ENCODE peak calls at places on chromosomes 5 and 9, in eight cellular contexts. R is substantia nigra; Y is HCEC 1CT; Q is activated T-helper 1 cell treated with anti-CD3 and anti-CD28 coated beads, Interleukin-2, amount 50 U/mL, for 16 hours; I is left cardiac atrium; T is right atrium auricular region; H is neural progenitor cell; L is SJSA1. P is an unnamed sample.

GRCh38 chr9:106906129-106906528 is 43.2 kb downstream of the ZNF462 start:
- DNase-seq in H (no peak), L (no peak), R (no peak), T (no peak), Y (no peak), Q (no peak), I (no peak), P (no peak)

GRCh38 chr5:146426853-146427618 is 20.1 kb upstream of the TCERG1 start:
- DNase-seq in Y (peak), R (no peak), T (no peak), L (no peak), I (no peak), Q (no peak), H (peak), P (no peak)

GRCh38 chr5:61304611-61305369 is 27.3 kb upstream of the ZSWIM6 start:
- DNase-seq in L (peak), I (peak), T (no peak), Y (peak), H (no peak), Q (no peak), R (peak), P (peak)

GRCh38 chr9:69121155-69122085 is 52.7 kb upstream of the TJP2 start:
- DNase-seq in H (peak), L (no peak), Q (peak), Y (peak), I (peak), T (no peak), R (peak), P (no peak)

GRCh38 chr5:180604271-180604670 is 13.0 kb upstream of the SCGB3A1 start:
- DNase-seq in T (no peak), L (no peak), H (no peak), R (no peak), I (peak), Y (no peak), Q (no peak), P (no peak)

GRCh38 chr5:100697970-100698369 is 162.8 kb downstream of the FAM174A start:
- DNase-seq in H (no peak), I (no peak), R (no peak), T (no peak), L (no peak), Y (no peak), Q (no peak), P (no peak)

GRCh38 chr5:1944408-1944807 is 61.7 kb upstream of the IRX4 start:
- DNase-seq in Q (no peak), T (no peak), R (no peak), L (no peak), Y (no peak), I (no peak), H (peak), P (no peak)

GRCh38 chr5:31767335-31768031 is 128.6 kb downstream of the PDZD2 start:
- DNase-seq in L (no peak), R (no peak), T (no peak), H (no peak), I (no peak), Y (no peak), Q (no peak), P (no peak)

GRCh38 chr9:134065720-134066419 is 2.0 kb downstream of the BRD3 start:
- DNase-seq in Y (peak), R (no peak), I (no peak), L (peak), T (no peak), Q (no peak), H (peak), P (peak)

GRCh38 chr9:83800236-83801033 is 17.1 kb downstream of the GKAP1 start:
- DNase-seq in R (no peak), Q (no peak), L (no peak), T (no peak), Y (no peak), H (no peak), I (no peak), P (no peak)

P was measured in keratinocyte.